ENCODE peak calls at places on chromosomes 6 and 20, in eight cellular contexts. N is SK-N-SH, G is MM.1S, A is GM23338, T is PC-3, I is hepatocyte, M is GM23248, Q is Karpas-422. H is an unnamed sample.

GRCh38 chr6:142863981-142864380 is 81.0 kb downstream of the HIVEP2 start:
- DNase-seq in N (no peak), M (no peak), Q (no peak), I (no peak), G (no peak), T (no peak), A (peak; percentile 60), H (no peak)

GRCh38 chr6:110878751-110879539 is 4.4 kb downstream of the AMD1 start:
- DNase-seq in A (peak; percentile 70), I (peak; percentile 56), G (peak; percentile 32), T (peak; percentile 32), Q (no peak), M (peak; percentile 63), N (peak; percentile 60), H (peak; percentile 54)

GRCh38 chr6:31765910-31766794 is 3.7 kb downstream of the SAPCD1 start:
- DNase-seq in I (no peak), N (peak; percentile 90), G (no peak), T (no peak), M (peak; percentile 35), Q (no peak), A (peak; percentile 81), H (no peak)

GRCh38 chr20:33636776-33637175 is 25.4 kb upstream of the C20orf144 start:
- DNase-seq in N (no peak), A (no peak), I (no peak), Q (no peak), G (no peak), M (no peak), T (no peak), H (no peak)

GRCh38 chr6:139523986-139524385 is 149.5 kb upstream of the CITED2 start:
- DNase-seq in N (no peak), G (no peak), I (no peak), T (no peak), A (no peak), M (no peak), Q (no peak), H (no peak)

GRCh38 chr6:47603995-47604394 is 94.4 kb upstream of the ADGRF4 start:
- DNase-seq in N (no peak), G (no peak), M (peak; percentile 50), A (no peak), Q (no peak), T (no peak), I (no peak), H (no peak)

GRCh38 chr6:147855823-147856222 is 347.3 kb downstream of the SAMD5 start:
- DNase-seq in N (no peak), M (no peak), Q (no peak), A (no peak), G (no peak), T (no peak), I (no peak), H (no peak)

GRCh38 chr6:21665101-21665435 is 71.5 kb downstream of the SOX4 start:
- DNase-seq in I (no peak), G (no peak), N (no peak), M (peak; percentile 45), A (no peak), T (no peak), Q (no peak), H (no peak)

GRCh38 chr20:38315290-38315966 is 11.5 kb downstream of the BPI start:
- DNase-seq in A (no peak), N (peak; percentile 32), Q (no peak), I (no peak), G (no peak), M (peak; percentile 36), T (peak; percentile 19), H (no peak)

GRCh38 chr6:48087448-48087847 is 23.5 kb downstream of the PTCHD4 start:
- DNase-seq in M (peak; percentile 46), N (no peak), T (peak; percentile 68), Q (peak; percentile 59), A (peak; percentile 3), G (no peak), I (peak; percentile 21), H (peak; percentile 7)

GRCh38 chr6:26195376-26195923 is 108.2 kb downstream of the HFE start:
- DNase-seq in G (peak; percentile 95), N (peak; percentile 64), I (peak; percentile 92), A (peak; percentile 60), Q (peak; percentile 95), T (peak; percentile 87), M (peak; percentile 96), H (peak; percentile 96)

GRCh38 chr6:52403627-52404026 is 16.5 kb upstream of the EFHC1 start:
- DNase-seq in I (no peak), T (peak; percentile 59), Q (no peak), N (peak; percentile 55), A (no peak), G (no peak), M (no peak), H (no peak)

GRCh38 chr6:4941782-4942672 is 61.8 kb downstream of the RPP40 start:
- DNase-seq in I (peak; percentile 50), Q (no peak), N (no peak), G (peak; percentile 90), T (peak; percentile 95), A (no peak), M (peak; percentile 93), H (no peak)

GRCh38 chr20:39358052-39358451 is 395.9 kb downstream of the DHX35 start:
- DNase-seq in A (no peak), I (peak; percentile 10), Q (no peak), G (peak; percentile 71), N (no peak), T (no peak), M (no peak), H (no peak)

GRCh38 chr6:169972736-169973135 is 221.3 kb downstream of the ERMARD start:
- DNase-seq in T (no peak), A (no peak), Q (no peak), N (no peak), I (no peak), M (no peak), G (no peak), H (no peak)

GRCh38 chr6:163392533-163392932 is 22.0 kb upstream of the QKI start:
- DNase-seq in Q (no peak), A (no peak), T (peak; percentile 81), I (peak; percentile 55), G (peak; percentile 9), N (no peak), M (peak; percentile 33), H (no peak)

GRCh38 chr6:36857325-36857724 is 17.3 kb downstream of the PPIL1 start:
- DNase-seq in A (no peak), M (no peak), I (no peak), N (no peak), T (no peak), G (no peak), Q (no peak), H (no peak)

GRCh38 chr20:62940875-62941274 is 2.9 kb downstream of the GID8 start:
- DNase-seq in M (no peak), I (no peak), A (no peak), T (no peak), Q (no peak), G (no peak), N (no peak), H (no peak)

GRCh38 chr20:13298692-13299373 is 77.8 kb downstream of the ISM1 start:
- DNase-seq in A (no peak), N (no peak), M (no peak), T (no peak), I (no peak), Q (no peak), G (no peak), H (no peak)

GRCh38 chr6:116090251-116090650 is 10.4 kb upstream of the NT5DC1 start:
- DNase-seq in A (no peak), T (no peak), I (no peak), G (no peak), Q (no peak), M (no peak), N (no peak), H (no peak)

GRCh38 chr6:130182466-130182865 is 40.3 kb downstream of the SAMD3 start:
- DNase-seq in M (no peak), N (no peak), A (no peak), T (no peak), I (no peak), G (no peak), Q (no peak), H (no peak)

GRCh38 chr20:45374101-45374467 is 4.0 kb downstream of the TP53TG5 start:
- DNase-seq in I (no peak), M (no peak), T (no peak), Q (no peak), N (no peak), G (no peak), A (no peak), H (no peak)
- H3K27ac ChIP-seq in I (no peak overlapping the region), M (no peak overlapping the region), T (no peak overlapping the region), Q (no peak overlapping the region), N (no peak overlapping the region), G (no peak overlapping the region), A (no peak overlapping the region), H (no peak overlapping the region)

GRCh38 chr20:25252686-25253421 is 5.0 kb downstream of the PYGB start:
- DNase-seq in M (no peak), A (no peak), T (peak; percentile 35), G (no peak), I (peak; percentile 28), N (peak; percentile 3), Q (no peak), H (no peak)
- H3K4me2 ChIP-seq in M (no peak overlapping the region), A (no peak overlapping the region), T (peak overlapping the region; percentile 95), G (no peak overlapping the region), I (peak overlapping the region; percentile 38), N (no peak overlapping the region), Q (peak overlapping the region; percentile 80), H (no peak overlapping the region)

DNA sequence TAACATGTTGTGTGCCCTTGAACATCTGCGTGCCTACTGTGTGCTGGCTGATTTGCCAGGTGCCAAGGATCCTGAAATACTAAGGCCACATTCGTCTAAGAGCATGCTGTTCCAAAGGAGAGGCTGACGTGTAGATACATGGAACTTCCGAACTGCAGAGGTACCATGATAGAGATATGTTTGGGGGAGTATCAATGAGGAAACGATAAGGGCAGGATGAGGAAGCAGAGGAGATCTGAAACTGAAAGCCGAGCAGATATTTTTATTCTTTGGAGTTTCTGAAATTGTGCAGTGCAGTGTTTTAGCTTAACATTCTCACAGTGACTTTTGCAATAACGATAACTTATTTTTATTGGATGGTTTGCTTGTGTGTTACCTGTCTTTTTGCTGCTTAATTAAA is 24.3 kb downstream of the BMP6 start:
- DNase-seq in I (no peak), M (no peak), G (no peak), T (no peak), A (no peak), N (no peak), Q (no peak), H (no peak)
- H3K9me2 ChIP-seq in I (no peaks in the 10 kb centered on the region), M (no peaks in the 10 kb centered on the region), G (no peaks in the 10 kb centered on the region), T (no peaks in the 10 kb centered on the region), A (no peaks in the 10 kb centered on the region), N (no peaks in the 10 kb centered on the region), Q (no peaks in the 10 kb centered on the region), H (no peaks in the 10 kb centered on the region)

GRCh38 chr6:7219310-7219709 is 93.7 kb downstream of the SSR1 start:
- DNase-seq in T (peak; percentile 42), I (peak; percentile 37), G (no peak), A (no peak), M (peak; percentile 71), N (no peak), Q (no peak), H (no peak)

GRCh38 chr6:7222197-7222596 is 90.8 kb downstream of the SSR1 start:
- DNase-seq in M (no peak), I (no peak), G (no peak), A (no peak), N (no peak), T (no peak), Q (no peak), H (no peak)

GRCh38 chr6:7228662-7229375 is 84.2 kb downstream of the SSR1 start:
- DNase-seq in Q (no peak), T (no peak), G (no peak), N (no peak), A (no peak), I (no peak), M (no peak), H (no peak)

GRCh38 chr6:7229376-7230326 is 83.3 kb downstream of the SSR1 start:
- DNase-seq in G (no peak), N (no peak), Q (no peak), M (no peak), I (no peak), A (no peak), T (no peak), H (no peak)

GRCh38 chr6:7224726-7225125 is 88.3 kb downstream of the SSR1 start:
- DNase-seq in Q (no peak), G (no peak), M (no peak), A (no peak), T (no peak), I (no peak), N (no peak), H (no peak)
- H3K27ac ChIP-seq in Q (no peak overlapping the region), G (no peak overlapping the region), M (no peak overlapping the region), A (no peak overlapping the region), T (no peak overlapping the region), I (no peak overlapping the region), N (no peak overlapping the region), H (no peak overlapping the region)